ENCODE peak calls at places on chromosome 16, in eight cellular contexts. One of them, this sample, is unnamed. For H3K4me1, the result is how much of the 10 kb centered on the place peaks cover.

GRCh38 chr16:81492307-81492706 is 47.7 kb downstream of the CMIP start:
- DNase-seq in MM.1S: no peak
- DNase-seq in lower lobe of right lung: no peak
- DNase-seq in DND-41: no peak
- DNase-seq in CD4-positive, CD25-positive, alpha-beta regulatory T cell: no peak
- DNase-seq in cardiac muscle cell: no peak
- DNase-seq in heart left ventricle: no peak
- DNase-seq in iPS DF 6.9: no peak
- DNase-seq in this sample: no peak

GRCh38 chr16:70252355-70252988 is 732 bp upstream of the EXOSC6 start:
- DNase-seq in MM.1S: no peak
- DNase-seq in lower lobe of right lung: no peak
- DNase-seq in DND-41: no peak
- DNase-seq in CD4-positive, CD25-positive, alpha-beta regulatory T cell: no peak
- DNase-seq in cardiac muscle cell: peak
- DNase-seq in heart left ventricle: no peak
- DNase-seq in iPS DF 6.9: no peak
- DNase-seq in this sample: no peak

GRCh38 chr16:49854227-49855203 is 1.4 kb downstream of the ZNF423 start:
- DNase-seq in MM.1S: peak
- DNase-seq in lower lobe of right lung: no peak
- DNase-seq in DND-41: peak
- DNase-seq in CD4-positive, CD25-positive, alpha-beta regulatory T cell: no peak
- DNase-seq in cardiac muscle cell: peak
- DNase-seq in heart left ventricle: peak
- DNase-seq in iPS DF 6.9: no peak
- DNase-seq in this sample: no peak

GRCh38 chr16:2088759-2089358 is 41.1 kb downstream of the TSC2 start:
- DNase-seq in MM.1S: no peak
- DNase-seq in lower lobe of right lung: no peak
- DNase-seq in DND-41: no peak
- DNase-seq in CD4-positive, CD25-positive, alpha-beta regulatory T cell: no peak
- DNase-seq in cardiac muscle cell: no peak
- DNase-seq in heart left ventricle: no peak
- DNase-seq in iPS DF 6.9: no peak
- DNase-seq in this sample: no peak

GRCh38 chr16:84197487-84198128 is 6.7 kb downstream of the ADAD2 start:
- DNase-seq in MM.1S: no peak
- DNase-seq in lower lobe of right lung: no peak
- DNase-seq in DND-41: no peak
- DNase-seq in CD4-positive, CD25-positive, alpha-beta regulatory T cell: no peak
- DNase-seq in cardiac muscle cell: no peak
- DNase-seq in heart left ventricle: no peak
- DNase-seq in iPS DF 6.9: no peak
- DNase-seq in this sample: no peak

GRCh38 chr16:69404275-69404805 is 18.5 kb upstream of the TERF2 start:
- DNase-seq in MM.1S: no peak
- DNase-seq in lower lobe of right lung: no peak
- DNase-seq in DND-41: no peak
- DNase-seq in CD4-positive, CD25-positive, alpha-beta regulatory T cell: no peak
- DNase-seq in cardiac muscle cell: peak
- DNase-seq in heart left ventricle: peak
- DNase-seq in iPS DF 6.9: no peak
- DNase-seq in this sample: no peak

GRCh38 chr16:15996432-15997109 is 47.2 kb downstream of the ABCC1 start:
- DNase-seq in MM.1S: no peak
- DNase-seq in lower lobe of right lung: no peak
- DNase-seq in DND-41: no peak
- DNase-seq in CD4-positive, CD25-positive, alpha-beta regulatory T cell: no peak
- DNase-seq in cardiac muscle cell: no peak
- DNase-seq in heart left ventricle: peak
- DNase-seq in iPS DF 6.9: no peak
- DNase-seq in this sample: no peak

GRCh38 chr16:89791278-89791995 is 25.0 kb downstream of the FANCA start:
- DNase-seq in MM.1S: no peak
- DNase-seq in lower lobe of right lung: no peak
- DNase-seq in DND-41: no peak
- DNase-seq in CD4-positive, CD25-positive, alpha-beta regulatory T cell: no peak
- DNase-seq in cardiac muscle cell: no peak
- DNase-seq in heart left ventricle: no peak
- DNase-seq in iPS DF 6.9: no peak
- DNase-seq in this sample: no peak

GRCh38 chr16:3656491-3657468 is 2.3 kb downstream of the DNASE1 start:
- DNase-seq in MM.1S: no peak
- DNase-seq in lower lobe of right lung: peak
- DNase-seq in DND-41: no peak
- DNase-seq in CD4-positive, CD25-positive, alpha-beta regulatory T cell: no peak
- DNase-seq in cardiac muscle cell: no peak
- DNase-seq in heart left ventricle: no peak
- DNase-seq in iPS DF 6.9: no peak
- DNase-seq in this sample: no peak

GRCh38 chr16:53773150-53773846 is 69.3 kb downstream of the FTO start:
- DNase-seq in MM.1S: no peak
- DNase-seq in lower lobe of right lung: no peak
- DNase-seq in DND-41: peak
- DNase-seq in CD4-positive, CD25-positive, alpha-beta regulatory T cell: no peak
- DNase-seq in cardiac muscle cell: peak
- DNase-seq in heart left ventricle: peak
- DNase-seq in iPS DF 6.9: peak
- DNase-seq in this sample: no peak

GRCh38 chr16:87949071-87949744 is 2.0 kb upstream of the BANP start:
- DNase-seq in MM.1S: no peak
- DNase-seq in lower lobe of right lung: no peak
- DNase-seq in DND-41: no peak
- DNase-seq in CD4-positive, CD25-positive, alpha-beta regulatory T cell: no peak
- DNase-seq in cardiac muscle cell: no peak
- DNase-seq in heart left ventricle: no peak
- DNase-seq in iPS DF 6.9: no peak
- DNase-seq in this sample: no peak
- H3K4me3 ChIP-seq in MM.1S: no peak
- H3K4me3 ChIP-seq in lower lobe of right lung: no peak
- H3K4me3 ChIP-seq in DND-41: no peak
- H3K4me3 ChIP-seq in CD4-positive, CD25-positive, alpha-beta regulatory T cell: no peak
- H3K4me3 ChIP-seq in cardiac muscle cell: no peak
- H3K4me3 ChIP-seq in heart left ventricle: no peak
- H3K4me3 ChIP-seq in iPS DF 6.9: no peak
- H3K4me3 ChIP-seq in this sample: no peak

DNA sequence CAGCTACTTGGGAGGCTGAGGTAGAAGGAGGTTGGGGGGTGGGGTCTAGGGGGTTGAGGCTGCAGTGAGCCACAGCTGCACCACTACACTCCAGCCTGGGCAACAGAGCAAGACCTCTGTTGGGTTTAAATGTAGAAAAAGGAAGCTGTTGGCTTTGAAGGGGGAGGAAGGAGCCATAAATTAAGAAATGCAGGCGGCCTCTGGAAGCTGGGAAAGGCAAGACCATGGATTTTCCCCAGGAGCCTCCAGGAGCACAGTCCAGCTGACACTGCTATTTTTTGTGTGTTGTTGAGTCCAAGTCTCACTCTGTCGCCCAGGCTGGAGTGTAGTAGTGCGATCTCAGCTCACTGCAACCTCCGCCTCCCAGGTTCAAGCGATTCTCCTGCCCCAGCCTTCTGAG is 15.9 kb downstream of the LITAF start:
- DNase-seq in MM.1S: no peak
- DNase-seq in lower lobe of right lung: no peak
- DNase-seq in DND-41: no peak
- DNase-seq in CD4-positive, CD25-positive, alpha-beta regulatory T cell: no peak
- DNase-seq in cardiac muscle cell: no peak
- DNase-seq in heart left ventricle: no peak
- DNase-seq in iPS DF 6.9: no peak
- DNase-seq in this sample: no peak
- H3K27ac ChIP-seq in MM.1S: no peak
- H3K27ac ChIP-seq in lower lobe of right lung: no peak
- H3K27ac ChIP-seq in DND-41: no peak
- H3K27ac ChIP-seq in CD4-positive, CD25-positive, alpha-beta regulatory T cell: no peak
- H3K27ac ChIP-seq in cardiac muscle cell: no peak
- H3K27ac ChIP-seq in heart left ventricle: no peak
- H3K27ac ChIP-seq in iPS DF 6.9: no peak
- H3K27ac ChIP-seq in this sample: no peak

DNA sequence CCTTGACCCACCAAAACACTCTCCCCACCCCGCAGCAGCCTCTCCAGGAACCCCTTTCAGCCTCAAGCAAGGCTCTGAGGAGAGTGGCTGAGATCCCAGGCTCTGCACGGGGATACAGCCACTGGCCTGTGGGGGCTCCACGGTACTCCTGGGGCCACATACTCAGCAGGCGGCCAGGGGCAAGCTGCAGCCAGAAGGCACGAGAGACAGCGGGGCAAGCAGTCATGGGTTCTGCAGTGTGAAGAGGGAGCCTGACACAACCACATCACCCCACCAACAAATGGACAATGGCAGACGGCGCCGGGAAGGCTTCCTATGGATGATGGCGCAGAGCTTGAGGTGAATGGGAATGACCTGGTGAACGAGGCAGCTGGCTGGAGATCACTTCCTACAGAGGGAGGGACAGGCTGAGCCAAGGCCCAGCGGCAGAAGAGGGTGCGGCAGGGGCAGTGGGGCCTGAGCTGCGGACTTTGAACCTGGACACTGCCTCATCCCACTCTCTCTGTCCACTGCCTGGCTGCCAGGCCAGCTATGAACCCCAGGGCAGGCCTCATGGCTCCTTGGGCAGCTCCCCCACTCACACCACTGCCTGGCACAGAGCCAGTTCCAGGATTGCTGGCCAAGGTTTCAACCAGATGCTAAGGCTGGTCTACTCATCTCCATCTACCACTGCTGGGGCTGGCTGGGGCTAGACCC is 10.8 kb upstream of the BCAR1 start:
- DNase-seq in MM.1S: no peak
- DNase-seq in lower lobe of right lung: no peak
- DNase-seq in DND-41: no peak
- DNase-seq in CD4-positive, CD25-positive, alpha-beta regulatory T cell: no peak
- DNase-seq in cardiac muscle cell: no peak
- DNase-seq in heart left ventricle: peak
- DNase-seq in iPS DF 6.9: no peak
- DNase-seq in this sample: no peak
- H3K4me1 ChIP-seq in MM.1S: under half
- H3K4me1 ChIP-seq in lower lobe of right lung: half or more
- H3K4me1 ChIP-seq in DND-41: under half
- H3K4me1 ChIP-seq in CD4-positive, CD25-positive, alpha-beta regulatory T cell: under half
- H3K4me1 ChIP-seq in cardiac muscle cell: half or more
- H3K4me1 ChIP-seq in heart left ventricle: half or more
- H3K4me1 ChIP-seq in iPS DF 6.9: under half
- H3K4me1 ChIP-seq in this sample: under half

DNA sequence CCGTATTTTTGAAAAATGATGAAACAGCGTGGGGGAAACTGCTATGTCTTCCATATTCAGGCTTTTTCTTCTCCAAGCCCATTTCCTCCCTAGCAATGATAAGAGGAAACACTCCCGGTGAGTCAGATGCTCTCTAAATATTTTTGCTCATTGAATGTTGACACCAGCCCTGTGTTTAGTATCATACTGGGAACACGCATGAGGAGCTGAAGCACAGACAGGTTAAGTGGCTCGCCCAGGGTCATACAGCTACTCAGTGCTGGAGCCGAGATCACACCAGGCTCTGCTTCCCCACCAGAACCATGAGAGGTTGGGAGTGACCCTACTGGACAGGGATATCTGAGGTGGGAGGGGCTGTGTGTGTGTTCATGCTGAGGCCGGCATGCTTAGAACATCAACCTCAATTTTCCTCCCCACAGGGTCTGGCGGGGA is 37.8 kb upstream of the ADGRG1 start:
- DNase-seq in MM.1S: no peak
- DNase-seq in lower lobe of right lung: no peak
- DNase-seq in DND-41: no peak
- DNase-seq in CD4-positive, CD25-positive, alpha-beta regulatory T cell: no peak
- DNase-seq in cardiac muscle cell: no peak
- DNase-seq in heart left ventricle: no peak
- DNase-seq in iPS DF 6.9: no peak
- DNase-seq in this sample: no peak
- H3K4me3 ChIP-seq in MM.1S: no peak
- H3K4me3 ChIP-seq in lower lobe of right lung: no peak
- H3K4me3 ChIP-seq in DND-41: no peak
- H3K4me3 ChIP-seq in CD4-positive, CD25-positive, alpha-beta regulatory T cell: no peak
- H3K4me3 ChIP-seq in cardiac muscle cell: no peak
- H3K4me3 ChIP-seq in heart left ventricle: no peak
- H3K4me3 ChIP-seq in iPS DF 6.9: no peak
- H3K4me3 ChIP-seq in this sample: no peak

DNA sequence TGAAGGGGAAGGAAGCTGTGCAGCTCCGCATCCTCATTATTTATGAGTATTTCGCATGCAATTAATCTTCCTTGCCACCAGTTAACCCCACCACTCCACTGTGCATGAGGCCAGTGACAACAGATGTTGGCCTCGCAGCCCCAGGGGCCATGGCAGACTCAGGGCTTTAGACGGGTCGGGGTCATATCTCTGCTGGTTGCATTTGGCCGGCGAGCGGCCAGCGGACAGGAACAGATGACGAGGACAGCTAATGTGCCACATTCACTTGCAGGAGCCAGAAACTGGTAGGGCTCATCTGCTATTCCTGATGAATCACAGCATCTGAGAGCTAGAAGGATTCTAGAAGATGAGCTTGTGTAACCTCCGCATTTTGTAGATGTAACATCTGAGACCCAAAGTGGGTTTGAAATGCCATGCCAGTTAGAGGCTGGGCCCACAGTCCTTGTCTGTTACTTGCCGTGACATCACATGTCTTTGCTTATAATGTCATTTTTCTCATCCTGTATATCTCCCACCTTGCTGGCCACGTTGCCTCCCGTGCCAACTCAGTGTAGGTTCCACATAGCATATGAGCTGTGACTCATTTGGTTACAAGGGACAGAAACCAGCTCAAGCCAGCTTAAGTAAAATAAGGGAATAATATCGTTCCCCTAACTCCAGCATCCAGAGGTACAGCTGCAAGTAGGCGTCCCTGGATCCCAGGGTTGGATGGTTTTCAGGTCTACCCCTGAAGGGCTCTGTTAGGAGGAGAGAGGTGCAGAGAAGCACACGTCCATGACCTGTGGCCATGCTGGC is 137.2 kb downstream of the SNX29 start:
- DNase-seq in MM.1S: no peak
- DNase-seq in lower lobe of right lung: no peak
- DNase-seq in DND-41: no peak
- DNase-seq in CD4-positive, CD25-positive, alpha-beta regulatory T cell: no peak
- DNase-seq in cardiac muscle cell: no peak
- DNase-seq in heart left ventricle: no peak
- DNase-seq in iPS DF 6.9: no peak
- DNase-seq in this sample: no peak
- H3K27ac ChIP-seq in MM.1S: no peak
- H3K27ac ChIP-seq in lower lobe of right lung: no peak
- H3K27ac ChIP-seq in DND-41: no peak
- H3K27ac ChIP-seq in CD4-positive, CD25-positive, alpha-beta regulatory T cell: no peak
- H3K27ac ChIP-seq in cardiac muscle cell: no peak
- H3K27ac ChIP-seq in heart left ventricle: no peak
- H3K27ac ChIP-seq in iPS DF 6.9: no peak
- H3K27ac ChIP-seq in this sample: no peak

This sample was measured in effector memory CD4-positive, alpha-beta T cell.